ENCODE peak calls at places on chromosomes 16 and 17, in five cellular contexts. S, I, K, M and V are unnamed samples.

GRCh38 chr17:58326609-58327341 is 1.8 kb downstream of the TSPOAP1 start:
- DNase-seq in K (no peak), S (no peak), I (no peak), M (no peak), V (no peak)

GRCh38 chr16:85321856-85322271 is 209.6 kb upstream of the CIBAR2 start:
- DNase-seq in M (peak; percentile 98), I (peak; percentile 99), K (peak; percentile 96), S (no peak), V (no peak)

GRCh38 chr16:63742150-63742549 is 1379.7 kb downstream of the CDH11 start:
- DNase-seq in I (no peak), K (no peak), S (no peak), M (no peak), V (no peak)

GRCh38 chr16:3249451-3249850 is 7.0 kb downstream of the MEFV start:
- DNase-seq in K (no peak), M (no peak), I (no peak), S (no peak), V (no peak)

GRCh38 chr17:13485327-13485726 is 116.4 kb downstream of the HS3ST3A1 start:
- DNase-seq in S (no peak), K (no peak), M (no peak), I (no peak), V (no peak)

GRCh38 chr17:48633266-48633816 is 7.2 kb upstream of the HOXB9 start:
- DNase-seq in K (no peak), S (no peak), M (no peak), I (no peak), V (no peak)

GRCh38 chr17:56165017-56165720 is 11.9 kb downstream of the ANKFN1 start:
- DNase-seq in I (no peak), S (no peak), K (no peak), M (no peak), V (no peak)

GRCh38 chr16:59849716-59850115 is 1115.6 kb upstream of the GOT2 start:
- DNase-seq in M (no peak), K (no peak), S (no peak), I (no peak), V (no peak)

GRCh38 chr17:81885869-81886548 is 5.4 kb downstream of the ALYREF start:
- DNase-seq in K (no peak), I (no peak), M (no peak), S (no peak), V (no peak)

GRCh38 chr17:8480011-8480976 is 44.6 kb downstream of the NDEL1 start:
- DNase-seq in I (no peak), M (no peak), K (no peak), S (no peak), V (no peak)

GRCh38 chr16:46830417-46830901 is 521 bp downstream of the C16orf87 start:
- DNase-seq in M (no peak), I (peak; percentile 26), S (no peak), K (peak; percentile 52), V (no peak)

GRCh38 chr16:85923153-85924021 is 24.4 kb downstream of the IRF8 start:
- DNase-seq in M (no peak), S (no peak), I (peak; percentile 70), K (no peak), V (no peak)

GRCh38 chr17:19384723-19385391 is 2.1 kb downstream of the MFAP4 start:
- DNase-seq in S (no peak), M (peak; percentile 95), K (peak; percentile 89), I (peak; percentile 98), V (no peak)

GRCh38 chr17:31574458-31574857 is 183.0 kb downstream of the RAB11FIP4 start:
- DNase-seq in K (no peak), S (no peak), I (no peak), M (no peak), V (no peak)

GRCh38 chr17:49694847-49695697 is 12.7 kb downstream of the SLC35B1 start:
- DNase-seq in M (no peak), K (peak; percentile 51), I (peak; percentile 40), S (peak; percentile 58), V (no peak)

GRCh38 chr17:49739662-49740271 is 24.2 kb downstream of the FAM117A start:
- DNase-seq in I (peak; percentile 84), M (peak; percentile 88), K (peak; percentile 84), S (no peak), V (no peak)

GRCh38 chr17:46929413-46929812 is 6.5 kb downstream of the GOSR2 start:
- DNase-seq in S (no peak), M (no peak), I (no peak), K (no peak), V (no peak)

GRCh38 chr17:72134560-72135399 is 14.0 kb downstream of the SOX9 start:
- DNase-seq in I (peak; percentile 58), K (no peak), S (no peak), M (no peak), V (no peak)

GRCh38 chr17:21104608-21105007 is 22.2 kb upstream of the DHRS7B start:
- DNase-seq in M (no peak), K (no peak), I (no peak), S (no peak), V (no peak)

GRCh38 chr17:9887521-9887920 is 17.6 kb downstream of the RCVRN start:
- DNase-seq in I (no peak), M (no peak), K (no peak), S (peak; percentile 47), V (no peak)

GRCh38 chr16:17459903-17460521 is 10.7 kb downstream of the XYLT1 start:
- DNase-seq in I (no peak), M (no peak), K (no peak), S (no peak), V (no peak)

GRCh38 chr17:1008008-1008761 is 11.3 kb downstream of the TIMM22 start:
- DNase-seq in M (peak; percentile 80), S (no peak), I (no peak), K (peak; percentile 62), V (no peak)

GRCh38 chr16:84199097-84199496 is 8.1 kb downstream of the ADAD2 start:
- DNase-seq in M (no peak), I (no peak), K (no peak), S (no peak), V (no peak)

GRCh38 chr16:57303910-57304168 is 19.4 kb upstream of the PLLP start:
- DNase-seq in M (no peak), K (no peak), S (no peak), I (no peak), V (no peak)
- H3K27ac ChIP-seq in M (peak overlapping the region; percentile 47), K (peak overlapping the region; percentile 85), S (peak overlapping the region; percentile 81), I (no peak overlapping the region), V (peak overlapping the region; percentile 65)

DNA sequence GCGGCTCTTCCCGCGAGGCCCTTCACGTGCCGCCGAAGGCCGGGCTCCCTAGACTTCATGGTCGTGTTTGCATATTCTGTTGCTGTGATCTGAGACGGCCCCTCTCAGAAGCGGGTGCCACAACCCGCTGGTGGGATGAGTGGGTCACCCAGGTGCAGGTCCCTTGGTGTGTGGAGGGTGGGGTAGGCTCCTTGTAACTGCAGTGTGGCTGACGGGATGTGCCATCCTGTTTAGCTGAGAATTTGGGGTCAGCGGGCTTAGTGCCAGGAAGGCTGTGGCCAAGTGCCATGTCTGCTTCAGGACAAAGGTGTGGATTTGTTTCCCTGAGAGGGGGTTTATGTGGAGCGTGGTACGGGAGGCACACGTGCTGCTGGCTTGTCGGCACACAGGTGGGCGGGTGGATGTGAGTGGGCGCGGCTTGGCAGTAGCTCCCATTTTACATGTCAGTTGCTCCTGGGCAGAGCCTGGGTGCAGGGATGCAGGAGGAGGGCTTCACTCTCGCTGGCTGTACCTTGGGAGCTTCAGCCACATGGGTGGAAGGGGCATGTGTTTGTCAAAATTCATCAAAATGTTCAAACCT is 9.2 kb upstream of the WFIKKN1 start:
- DNase-seq in I (no peak), K (no peak), S (no peak), M (no peak), V (no peak)
- H3K4me3 ChIP-seq in I (no peak overlapping the region), K (no peak overlapping the region), S (no peak overlapping the region), M (no peak overlapping the region), V (no peak overlapping the region)

DNA sequence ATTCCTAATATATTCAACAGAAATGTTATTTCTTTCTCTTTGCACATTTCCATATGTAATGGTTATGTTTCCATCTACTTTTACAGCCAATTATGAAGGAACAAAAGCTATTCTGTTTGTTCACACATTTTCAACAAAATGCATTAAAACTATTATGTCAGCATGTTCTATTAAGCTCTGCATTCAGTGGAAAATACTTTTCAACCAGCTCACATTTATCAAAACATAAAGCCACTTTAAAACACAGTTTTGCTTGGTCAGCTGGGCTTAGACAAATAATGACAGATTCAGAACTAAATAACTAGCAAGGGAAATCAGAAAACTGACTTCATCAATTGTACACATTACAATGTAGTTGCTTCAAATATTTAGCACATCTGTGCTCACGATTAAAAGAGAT is 6.9 kb downstream of the SALL1 start:
- DNase-seq in K (no peak), S (no peak), I (no peak), M (no peak), V (no peak)
- H3K27ac ChIP-seq in K (no peak overlapping the region), S (no peak overlapping the region), I (no peak overlapping the region), M (no peak overlapping the region), V (peak overlapping the region; percentile 92)

GRCh38 chr17:78933959-78934568 is 8.9 kb upstream of the TIMP2 start:
- DNase-seq in K (peak; percentile 95), M (peak; percentile 98), S (peak; percentile 92), I (peak; percentile 99), V (no peak)

GRCh38 chr17:78929908-78930775 is 5.0 kb upstream of the TIMP2 start:
- DNase-seq in S (no peak), I (no peak), K (peak; percentile 52), M (no peak), V (no peak)

GRCh38 chr17:78935419-78936323 is 10.5 kb upstream of the TIMP2 start:
- DNase-seq in S (peak; percentile 84), K (peak; percentile 63), M (peak; percentile 94), I (peak; percentile 98), V (no peak)

GRCh38 chr17:78934681-78935418 is 9.7 kb upstream of the TIMP2 start:
- DNase-seq in I (no peak), M (no peak), S (no peak), K (no peak), V (no peak)

DNA sequence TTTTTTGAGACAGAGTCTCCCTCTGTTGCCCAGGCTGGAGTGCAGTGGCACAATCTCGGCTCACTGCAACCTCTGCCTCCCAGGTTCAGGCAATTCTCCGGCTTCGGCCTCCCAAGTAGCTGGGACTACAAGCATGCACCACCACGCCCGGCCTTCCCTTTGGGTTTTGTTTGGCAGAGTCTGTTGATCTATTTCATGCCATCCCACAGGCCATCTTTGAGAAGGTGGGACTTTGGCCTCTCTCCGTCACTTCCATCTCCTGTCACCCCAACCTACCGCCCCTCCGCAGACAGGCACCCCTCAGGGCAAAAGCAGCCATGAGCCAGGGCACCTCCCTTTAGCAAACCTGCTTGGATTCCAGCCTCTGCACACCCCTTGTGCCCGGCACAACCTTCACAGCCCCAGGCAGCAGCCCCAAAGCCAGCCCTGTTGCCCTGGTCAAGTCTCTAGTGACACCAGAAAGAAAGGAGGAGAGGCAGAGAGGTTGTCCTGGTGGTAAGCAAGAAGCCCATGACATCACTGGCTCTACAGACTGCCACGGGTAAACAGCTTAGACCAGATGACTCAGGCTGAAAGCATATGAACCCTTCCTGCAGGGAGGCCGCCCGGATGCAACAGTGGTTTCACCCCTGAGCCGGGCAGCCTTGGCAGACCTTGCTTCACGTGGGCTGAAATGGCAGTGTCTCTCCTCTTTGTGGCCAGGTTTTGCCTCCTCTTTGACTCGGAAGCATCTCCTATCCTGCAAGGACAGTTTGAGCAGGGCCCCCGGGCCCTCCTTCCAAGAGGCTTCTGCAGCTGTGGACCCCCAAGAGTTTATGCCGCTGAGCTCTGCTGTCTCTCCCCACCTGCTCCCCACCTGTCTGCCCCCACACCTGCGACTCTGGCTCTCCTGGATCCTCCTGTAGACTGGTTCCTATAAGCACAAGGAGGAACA is 8.1 kb upstream of the TIMP2 start:
- DNase-seq in I (peak; percentile 96), M (peak; percentile 84), S (peak; percentile 99), K (peak; percentile 43), V (no peak)
- H3K4me3 ChIP-seq in I (no peak overlapping the region), M (no peak overlapping the region), S (peak overlapping the region; percentile 26), K (peak overlapping the region; percentile 54), V (peak overlapping the region; percentile 35)